ENCODE peak calls at places on chromosome 19, in six cellular contexts. R, U, Z, J, W and P are unnamed samples.

GRCh38 chr19:42332059-42332458 is 6.6 kb downstream of the MEGF8 start:
- DNase-seq in R (no peak), U (no peak), Z (no peak), J (no peak), W (no peak), P (no peak)

GRCh38 chr19:11227201-11227886 is 12.1 kb upstream of the ANGPTL8 start:
- DNase-seq in R (no peak), U (no peak), Z (no peak), J (peak), W (peak), P (peak)

GRCh38 chr19:8611391-8611883 is 922 bp upstream of the ADAMTS10 start:
- DNase-seq in R (no peak), U (no peak), Z (no peak), J (no peak), W (no peak), P (no peak)

GRCh38 chr19:1066748-1067340 is at the start of gene ARHGAP45:
- DNase-seq in R (no peak), U (no peak), Z (no peak), J (no peak), W (no peak), P (no peak)

GRCh38 chr19:10884273-10884672 is 12.9 kb downstream of the CARM1 start:
- DNase-seq in R (peak), U (peak), Z (no peak), J (no peak), W (no peak), P (no peak)

GRCh38 chr19:33295621-33296472 is 6.5 kb downstream of the CEBPA start:
- DNase-seq in R (no peak), U (no peak), Z (no peak), J (no peak), W (no peak), P (no peak)

GRCh38 chr19:51433092-51433491 is 15.7 kb upstream of the SIGLEC10 start:
- DNase-seq in R (no peak), U (no peak), Z (no peak), J (no peak), W (no peak), P (peak)

GRCh38 chr19:11505504-11506100 is at the start of gene ZNF653:
- DNase-seq in R (peak), U (peak), Z (peak), J (peak), W (peak), P (peak)

GRCh38 chr19:10553087-10553667 is 9.5 kb downstream of the ATG4D start:
- DNase-seq in R (no peak), U (no peak), Z (no peak), J (no peak), W (no peak), P (no peak)

GRCh38 chr19:33396701-33397535 is 23.4 kb downstream of the CEBPG start:
- DNase-seq in R (no peak), U (no peak), Z (peak), J (no peak), W (no peak), P (no peak)

GRCh38 chr19:3132971-3133792 is 2.7 kb upstream of the GNA15 start:
- DNase-seq in R (peak), U (no peak), Z (no peak), J (no peak), W (peak), P (no peak)

GRCh38 chr19:1853295-1854031 is 5.2 kb upstream of the REXO1 start:
- DNase-seq in R (peak), U (peak), Z (no peak), J (no peak), W (peak), P (peak)

GRCh38 chr19:17220207-17220758 is 5.1 kb downstream of the USE1 start:
- DNase-seq in R (peak), U (peak), Z (no peak), J (no peak), W (no peak), P (peak)

GRCh38 chr19:33641956-33642498 is 20.3 kb downstream of the CHST8 start:
- DNase-seq in R (no peak), U (no peak), Z (no peak), J (no peak), W (no peak), P (no peak)

GRCh38 chr19:40147693-40148347 is 43.4 kb upstream of the MAP3K10 start:
- DNase-seq in R (peak), U (peak), Z (no peak), J (no peak), W (no peak), P (peak)

GRCh38 chr19:50649433-50650391 is at the start of gene C19orf81:
- DNase-seq in R (peak), U (no peak), Z (peak), J (no peak), W (peak), P (no peak)

GRCh38 chr19:37009871-37010270 is 68.4 kb upstream of the ZNF420 start:
- DNase-seq in R (no peak), U (no peak), Z (no peak), J (no peak), W (no peak), P (no peak)

GRCh38 chr19:18029617-18030338 is 21.8 kb downstream of the ARRDC2 start:
- DNase-seq in R (peak), U (peak), Z (no peak), J (no peak), W (no peak), P (no peak)

GRCh38 chr19:33048806-33049676 is 15.6 kb downstream of the RHPN2 start:
- DNase-seq in R (peak), U (no peak), Z (no peak), J (no peak), W (no peak), P (peak)

GRCh38 chr19:50555033-50555432 is 13.2 kb downstream of the LRRC4B start:
- DNase-seq in R (no peak), U (no peak), Z (no peak), J (no peak), W (no peak), P (no peak)

GRCh38 chr19:51530616-51531015 is 854 bp downstream of the SIGLEC6 start:
- DNase-seq in R (no peak), U (no peak), Z (no peak), J (no peak), W (no peak), P (no peak)

GRCh38 chr19:16429066-16429758 is 42.6 kb downstream of the EPS15L1 start:
- DNase-seq in R (no peak), U (no peak), Z (no peak), J (no peak), W (no peak), P (no peak)

DNA sequence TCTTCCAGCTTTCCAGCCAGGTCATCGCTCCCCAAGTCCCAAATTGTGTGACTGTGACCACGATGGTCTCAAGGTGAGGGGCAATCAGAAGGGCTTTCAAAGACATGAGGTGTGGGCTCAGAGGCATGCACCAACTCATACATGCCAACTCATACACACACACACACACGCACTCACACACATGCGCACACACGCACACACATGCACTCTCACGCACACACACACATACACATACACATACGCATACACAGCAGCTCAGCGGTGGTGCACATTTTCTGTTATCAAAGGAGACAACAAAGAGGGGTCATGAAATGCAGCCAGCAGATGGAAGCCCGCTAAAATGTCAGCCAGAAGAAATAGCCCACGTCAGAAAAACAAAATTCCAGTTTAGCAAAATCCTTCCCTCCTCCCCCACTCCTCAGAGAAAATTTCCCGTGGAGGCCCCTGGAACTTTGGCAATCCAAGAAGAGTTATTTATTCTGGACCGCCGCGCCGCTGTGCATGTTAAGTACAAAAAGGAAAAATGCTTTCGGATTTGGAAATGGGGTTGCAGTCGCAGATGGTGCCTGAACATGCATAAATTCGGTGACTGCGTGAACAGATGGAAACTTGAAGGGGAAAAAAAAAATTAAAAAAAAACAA is 114.7 kb upstream of the VSTM2B start:
- DNase-seq in R (no peak), U (no peak), Z (no peak), J (no peak), W (no peak), P (no peak)
- H3K14ac ChIP-seq in R (no peak), U (no peak), Z (peak), J (no peak), W (no peak), P (no peak)

GRCh38 chr19:46298477-46299003 is 1.7 kb downstream of the HIF3A start:
- DNase-seq in R (no peak), U (peak), Z (no peak), J (no peak), W (no peak), P (no peak)
- H3K9ac ChIP-seq in R (no peak), U (peak), Z (no peak), J (peak), W (no peak), P (no peak)

GRCh38 chr19:44512326-44513298 is 12.3 kb upstream of the ZNF180 start:
- DNase-seq in R (peak), U (peak), Z (no peak), J (peak), W (peak), P (peak)
- H3K14ac ChIP-seq in R (no peak), U (no peak), Z (no peak), J (no peak), W (no peak), P (no peak)

GRCh38 chr19:13401388-13401787 is 104.9 kb downstream of the CACNA1A start:
- DNase-seq in R (peak), U (peak), Z (no peak), J (no peak), W (peak), P (no peak)
- H3K9ac ChIP-seq in R (no peak), U (no peak), Z (no peak), J (no peak), W (no peak), P (no peak)

GRCh38 chr19:31214997-31215396 is 134.2 kb downstream of the TSHZ3 start:
- DNase-seq in R (no peak), U (no peak), Z (no peak), J (no peak), W (no peak), P (no peak)
- H3K14ac ChIP-seq in R (no peak), U (no peak), Z (no peak), J (no peak), W (no peak), P (no peak)

GRCh38 chr19:38360839-38361631 is 13.3 kb upstream of the PSMD8 start:
- DNase-seq in R (no peak), U (no peak), Z (no peak), J (no peak), W (no peak), P (no peak)
- H3K9ac ChIP-seq in R (no peak), U (no peak), Z (peak), J (no peak), W (no peak), P (no peak)

GRCh38 chr19:7570761-7571160 is 24.9 kb upstream of the CAMSAP3 start:
- DNase-seq in R (no peak), U (no peak), Z (no peak), J (no peak), W (no peak), P (no peak)
- H3K14ac ChIP-seq in R (no peak), U (no peak), Z (no peak), J (no peak), W (no peak), P (no peak)